ENCODE peak calls at places on chromosomes 12 and 14, in six cellular contexts. One of them, this sample, is unnamed.

GRCh38 chr14:50797250-50798047 is 33.5 kb downstream of the NIN start:
- DNase-seq in endothelial cell of umbilical vein: no peak
- DNase-seq in mammary epithelial cell: no peak
- DNase-seq in T-helper 1 cell: no peak
- DNase-seq in posterior cingulate gyrus: no peak
- DNase-seq in GM10248: no peak
- DNase-seq in this sample: no peak

GRCh38 chr12:108729612-108730336 is 1.5 kb downstream of the CORO1C start:
- DNase-seq in mammary epithelial cell: peak; percentile 78
- DNase-seq in GM10248: no peak
- DNase-seq in T-helper 1 cell: no peak
- DNase-seq in endothelial cell of umbilical vein: peak; percentile 70
- DNase-seq in posterior cingulate gyrus: no peak
- DNase-seq in this sample: no peak

GRCh38 chr14:90495357-90496276 is 98.8 kb downstream of the CALM1 start:
- DNase-seq in T-helper 1 cell: no peak
- DNase-seq in endothelial cell of umbilical vein: peak; percentile 52
- DNase-seq in posterior cingulate gyrus: no peak
- DNase-seq in GM10248: peak; percentile 76
- DNase-seq in mammary epithelial cell: peak; percentile 51
- DNase-seq in this sample: peak; percentile 94

GRCh38 chr12:11901687-11902524 is 168.8 kb upstream of the BCL2L14 start:
- DNase-seq in endothelial cell of umbilical vein: no peak
- DNase-seq in T-helper 1 cell: no peak
- DNase-seq in GM10248: peak; percentile 37
- DNase-seq in posterior cingulate gyrus: no peak
- DNase-seq in mammary epithelial cell: no peak
- DNase-seq in this sample: no peak

GRCh38 chr12:89103831-89104230 is 248.5 kb downstream of the DUSP6 start:
- DNase-seq in mammary epithelial cell: no peak
- DNase-seq in endothelial cell of umbilical vein: no peak
- DNase-seq in posterior cingulate gyrus: no peak
- DNase-seq in GM10248: no peak
- DNase-seq in T-helper 1 cell: no peak
- DNase-seq in this sample: no peak

GRCh38 chr12:3379079-3379478 is 111.9 kb upstream of the PRMT8 start:
- DNase-seq in mammary epithelial cell: no peak
- DNase-seq in T-helper 1 cell: no peak
- DNase-seq in endothelial cell of umbilical vein: no peak
- DNase-seq in posterior cingulate gyrus: no peak
- DNase-seq in GM10248: no peak
- DNase-seq in this sample: no peak

GRCh38 chr12:126558810-126559209 is 1493.6 kb downstream of the AACS start:
- DNase-seq in posterior cingulate gyrus: no peak
- DNase-seq in endothelial cell of umbilical vein: no peak
- DNase-seq in mammary epithelial cell: no peak
- DNase-seq in GM10248: no peak
- DNase-seq in T-helper 1 cell: no peak
- DNase-seq in this sample: no peak

GRCh38 chr14:105092912-105093425 is 27.7 kb upstream of the GPR132 start:
- DNase-seq in GM10248: peak; percentile 81
- DNase-seq in endothelial cell of umbilical vein: peak; percentile 35
- DNase-seq in T-helper 1 cell: peak; percentile 44
- DNase-seq in mammary epithelial cell: peak; percentile 45
- DNase-seq in posterior cingulate gyrus: peak; percentile 61
- DNase-seq in this sample: peak; percentile 67

GRCh38 chr14:50957296-50957695 is 13.0 kb upstream of the PYGL start:
- DNase-seq in T-helper 1 cell: no peak
- DNase-seq in mammary epithelial cell: no peak
- DNase-seq in GM10248: no peak
- DNase-seq in endothelial cell of umbilical vein: no peak
- DNase-seq in posterior cingulate gyrus: no peak
- DNase-seq in this sample: no peak

GRCh38 chr14:31492759-31493498 is 5.1 kb upstream of the GPR33 start:
- DNase-seq in GM10248: no peak
- DNase-seq in T-helper 1 cell: no peak
- DNase-seq in mammary epithelial cell: peak; percentile 43
- DNase-seq in posterior cingulate gyrus: no peak
- DNase-seq in endothelial cell of umbilical vein: no peak
- DNase-seq in this sample: no peak

GRCh38 chr12:69966409-69966808 is 141.4 kb downstream of the MYRFL start:
- DNase-seq in mammary epithelial cell: peak; percentile 96
- DNase-seq in T-helper 1 cell: no peak
- DNase-seq in posterior cingulate gyrus: peak; percentile 24
- DNase-seq in GM10248: no peak
- DNase-seq in endothelial cell of umbilical vein: no peak
- DNase-seq in this sample: no peak

GRCh38 chr14:106530423-106531107 is 1004.2 kb downstream of the TMEM121 start:
- DNase-seq in GM10248: peak; percentile 25
- DNase-seq in T-helper 1 cell: no peak
- DNase-seq in posterior cingulate gyrus: no peak
- DNase-seq in endothelial cell of umbilical vein: no peak
- DNase-seq in mammary epithelial cell: no peak
- DNase-seq in this sample: no peak

GRCh38 chr12:34626363-34627157 is 604.3 kb downstream of the ALG10 start:
- DNase-seq in endothelial cell of umbilical vein: no peak
- DNase-seq in mammary epithelial cell: no peak
- DNase-seq in posterior cingulate gyrus: no peak
- DNase-seq in GM10248: no peak
- DNase-seq in T-helper 1 cell: no peak
- DNase-seq in this sample: no peak

GRCh38 chr12:1234073-1234472 is 243.1 kb downstream of the ERC1 start:
- DNase-seq in posterior cingulate gyrus: no peak
- DNase-seq in T-helper 1 cell: no peak
- DNase-seq in mammary epithelial cell: peak; percentile 4
- DNase-seq in endothelial cell of umbilical vein: peak; percentile 10
- DNase-seq in GM10248: no peak
- DNase-seq in this sample: no peak

GRCh38 chr12:123997908-123998307 is 24.9 kb downstream of the ZNF664 start:
- DNase-seq in GM10248: no peak
- DNase-seq in mammary epithelial cell: no peak
- DNase-seq in endothelial cell of umbilical vein: no peak
- DNase-seq in T-helper 1 cell: no peak
- DNase-seq in posterior cingulate gyrus: no peak
- DNase-seq in this sample: no peak

GRCh38 chr12:107134558-107134957 is 41.2 kb upstream of the CRY1 start:
- DNase-seq in mammary epithelial cell: no peak
- DNase-seq in endothelial cell of umbilical vein: no peak
- DNase-seq in GM10248: no peak
- DNase-seq in T-helper 1 cell: no peak
- DNase-seq in posterior cingulate gyrus: no peak
- DNase-seq in this sample: peak; percentile 40

GRCh38 chr12:7751394-7751793 is 4.2 kb upstream of the CLEC4C start:
- DNase-seq in mammary epithelial cell: no peak
- DNase-seq in endothelial cell of umbilical vein: no peak
- DNase-seq in GM10248: no peak
- DNase-seq in posterior cingulate gyrus: no peak
- DNase-seq in T-helper 1 cell: no peak
- DNase-seq in this sample: no peak

GRCh38 chr14:99619873-99620834 is 16.1 kb upstream of the CCDC85C start:
- DNase-seq in T-helper 1 cell: no peak
- DNase-seq in GM10248: no peak
- DNase-seq in mammary epithelial cell: no peak
- DNase-seq in posterior cingulate gyrus: no peak
- DNase-seq in endothelial cell of umbilical vein: peak; percentile 89
- DNase-seq in this sample: peak; percentile 61

GRCh38 chr12:68919581-68920239 is 13.3 kb downstream of the CPM start:
- DNase-seq in GM10248: no peak
- DNase-seq in endothelial cell of umbilical vein: no peak
- DNase-seq in mammary epithelial cell: no peak
- DNase-seq in T-helper 1 cell: no peak
- DNase-seq in posterior cingulate gyrus: no peak
- DNase-seq in this sample: no peak

GRCh38 chr12:21697829-21698630 is 40.4 kb upstream of the LDHB start:
- DNase-seq in endothelial cell of umbilical vein: peak; percentile 49
- DNase-seq in posterior cingulate gyrus: no peak
- DNase-seq in mammary epithelial cell: peak; percentile 6
- DNase-seq in T-helper 1 cell: no peak
- DNase-seq in GM10248: no peak
- DNase-seq in this sample: peak; percentile 34

This sample was measured in neural progenitor cell.